ENCODE peak calls at places on chromosomes 6 and 20, in nine cellular contexts. D is CD8-positive, alpha-beta T cell; P is bronchial epithelial cell; H is IMR-90; M is heart right ventricle; Q is thyroid gland; L is lung; J is transverse colon; X is heart left ventricle. E is an unnamed sample.

GRCh38 chr6:41607736-41608135 is 30.5 kb upstream of the MDFI start:
- DNase-seq in X (no peak), H (no peak), D (no peak), L (no peak), M (no peak), J (no peak), Q (no peak), P (no peak), E (no peak)

GRCh38 chr20:63469713-63470101 is 2.7 kb downstream of the KCNQ2 start:
- DNase-seq in M (no peak), Q (no peak), J (no peak), P (no peak), L (no peak), H (no peak), X (no peak), D (no peak), E (no peak)

GRCh38 chr6:50952092-50952932 is 133.6 kb downstream of the TFAP2B start:
- DNase-seq in Q (no peak), D (no peak), X (no peak), H (no peak), J (no peak), M (no peak), L (no peak), P (peak), E (peak)

GRCh38 chr6:40398810-40399477 is 188.2 kb downstream of the LRFN2 start:
- DNase-seq in X (no peak), L (no peak), Q (peak), D (no peak), H (no peak), J (no peak), M (no peak), P (no peak), E (no peak)

GRCh38 chr6:111605100-111605748 is 454 bp downstream of the TRAF3IP2 start:
- DNase-seq in Q (peak), P (peak), L (peak), J (peak), H (peak), M (peak), D (peak), X (peak), E (peak)

GRCh38 chr6:105087571-105088211 is 92.1 kb downstream of the POPDC3 start:
- DNase-seq in L (no peak), Q (peak), J (peak), H (peak), P (peak), D (peak), M (peak), X (no peak), E (peak)

GRCh38 chr6:138455746-138456392 is 43.4 kb downstream of the NHSL1 start:
- DNase-seq in M (no peak), P (peak), Q (no peak), X (no peak), L (no peak), H (peak), D (no peak), J (no peak), E (peak)

GRCh38 chr6:133977983-133978895 is 25.2 kb downstream of the TBPL1 start:
- DNase-seq in D (no peak), M (no peak), Q (no peak), X (no peak), H (peak), J (no peak), L (no peak), P (peak), E (peak)

GRCh38 chr6:26304213-26305096 is 60.5 kb upstream of the BTN3A2 start:
- DNase-seq in J (peak), M (peak), H (peak), L (no peak), P (no peak), D (peak), X (no peak), Q (peak), E (peak)

DNA sequence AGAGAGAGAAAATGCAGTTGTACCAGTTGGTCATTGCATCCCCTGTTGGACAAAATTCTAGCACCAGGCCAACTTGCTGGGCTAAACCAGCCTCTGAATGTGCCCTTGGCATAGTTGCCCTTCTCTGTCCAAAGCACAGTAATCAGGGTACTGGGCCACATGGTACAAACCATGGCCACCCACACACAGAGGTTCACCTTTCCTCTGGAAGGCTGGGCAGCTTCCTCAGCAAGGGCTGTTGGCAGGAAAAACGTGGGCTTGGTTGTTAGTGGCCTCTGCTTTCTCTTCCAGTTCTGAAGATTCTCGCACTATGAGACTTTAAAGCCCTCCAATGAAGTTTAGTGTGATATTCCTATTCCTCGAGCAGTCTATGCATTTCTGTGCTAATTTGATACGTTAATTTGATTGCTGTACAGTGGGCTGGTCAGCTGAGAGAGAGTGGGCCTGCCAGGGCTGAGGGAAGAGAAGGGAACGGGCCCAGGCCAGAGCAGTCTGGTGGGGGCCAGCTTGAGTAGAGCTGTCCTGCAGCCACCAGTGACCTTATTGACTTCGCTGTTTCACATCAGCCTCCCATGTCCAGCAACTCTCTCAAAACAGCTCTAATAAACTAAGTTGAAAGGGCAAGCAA is 592 bp downstream of the DDO start:
- DNase-seq in J (no peak), X (no peak), D (no peak), L (no peak), H (no peak), Q (no peak), P (no peak), M (peak), E (no peak)
- H3K4me3 ChIP-seq in J (no peak), X (peak), D (no peak), L (no peak), H (no peak), Q (peak), P (no peak), M (peak), E (peak)

GRCh38 chr6:106688177-106688951 is 59.0 kb downstream of the QRSL1 start:
- DNase-seq in Q (no peak), L (no peak), P (no peak), H (no peak), J (no peak), X (no peak), D (no peak), M (no peak), E (peak)
- TF ChIP-seq CTCF in Q (no peak), L (no peak), P (peak), H (no peak), J (no peak), X (no peak), D (no peak), M (no peak), E (no peak)

DNA sequence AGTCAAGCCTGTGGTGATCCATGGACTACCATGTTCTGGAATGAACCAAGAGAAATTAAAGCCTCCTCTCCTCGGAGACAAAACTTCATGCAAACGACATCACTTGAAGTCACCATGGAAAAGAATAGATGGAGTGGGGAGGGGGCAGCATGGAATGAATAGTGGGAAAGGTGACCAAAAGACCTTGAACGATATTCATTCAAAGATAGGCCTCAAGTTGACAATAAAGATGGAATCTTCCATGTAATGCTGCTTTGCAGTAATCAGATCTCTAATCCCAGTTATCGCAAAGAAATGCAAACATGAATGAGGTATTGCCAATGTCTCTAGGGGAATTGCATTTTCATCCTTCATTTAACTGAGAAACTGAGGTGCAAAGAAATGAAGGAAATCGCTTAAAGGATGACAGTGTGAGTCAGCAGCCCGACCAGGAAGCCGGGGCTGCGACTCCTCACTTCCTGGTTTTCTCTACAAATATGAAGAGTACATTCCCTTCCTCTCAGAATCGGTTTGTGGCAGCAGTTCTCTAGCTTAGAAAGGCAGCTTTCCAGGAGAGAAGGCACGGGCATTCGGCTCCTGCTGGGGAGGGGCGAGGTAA is 65.6 kb upstream of the RREB1 start:
- DNase-seq in L (no peak), M (no peak), H (no peak), J (peak), X (no peak), P (peak), D (no peak), Q (peak), E (no peak)
- H3K4me3 ChIP-seq in L (no peak), M (no peak), H (no peak), J (no peak), X (no peak), P (no peak), D (no peak), Q (no peak), E (no peak)

DNA sequence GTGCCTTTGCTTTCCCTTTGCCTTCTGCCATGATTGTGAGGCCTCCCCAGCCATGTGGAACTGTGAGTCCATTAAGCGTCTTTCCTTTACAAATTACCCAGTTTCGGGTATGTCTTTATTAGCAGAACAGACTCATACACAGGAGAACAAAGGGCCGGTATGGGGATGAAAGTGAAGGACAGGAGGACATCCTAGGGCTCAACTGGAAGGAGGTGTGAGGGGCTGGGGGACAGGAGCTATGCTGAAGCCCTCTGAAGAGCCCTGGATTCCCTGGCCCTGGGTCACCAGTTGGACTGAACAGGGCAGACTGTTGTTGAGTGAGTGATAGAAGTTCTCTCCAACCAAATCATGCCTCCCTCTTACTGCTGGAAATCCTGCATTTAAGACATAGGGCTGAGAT is 105.8 kb downstream of the SCML4 start:
- DNase-seq in D (no peak), X (no peak), H (no peak), L (no peak), P (no peak), M (no peak), Q (no peak), J (no peak), E (no peak)
- TF ChIP-seq CTCF in D (no peak), X (no peak), H (no peak), L (no peak), P (no peak), M (no peak), Q (no peak), J (no peak), E (no peak)

DNA sequence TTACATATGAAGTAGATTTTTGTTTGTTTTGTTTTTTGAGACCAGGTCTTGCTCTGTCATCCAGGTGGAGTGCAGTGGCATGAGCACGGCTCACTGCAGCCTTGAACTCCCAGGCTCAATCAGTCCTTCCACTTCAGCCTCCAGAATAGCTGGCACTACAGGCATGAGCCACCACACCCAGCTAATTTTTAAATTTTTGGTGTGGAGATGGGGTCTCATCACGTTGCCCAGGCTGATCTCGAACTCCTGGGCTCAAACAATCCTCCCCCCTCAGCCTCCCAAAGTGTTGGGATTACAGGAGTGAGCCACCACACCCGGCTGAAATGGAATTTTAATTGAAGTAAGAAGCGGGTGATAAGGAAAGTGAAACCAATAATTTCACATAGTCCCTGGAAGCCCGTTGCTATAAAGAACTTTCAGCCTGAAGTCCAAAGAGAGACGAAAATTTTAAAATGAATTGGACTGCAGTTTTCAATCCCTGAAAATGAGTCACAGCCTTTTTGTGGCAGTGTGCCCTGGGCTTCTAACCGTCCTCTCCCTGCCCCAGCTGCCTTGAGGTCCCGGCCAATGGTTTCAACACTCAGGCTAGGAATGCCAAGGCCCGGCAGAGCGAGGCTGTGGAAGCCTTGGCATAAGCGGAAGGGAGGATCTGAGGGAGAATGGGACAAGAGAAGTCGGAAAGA is 757 bp downstream of the RAET1E start:
- DNase-seq in X (peak), Q (peak), D (no peak), M (peak), L (peak), P (peak), H (peak), J (peak), E (peak)
- H3K4me3 ChIP-seq in X (no peak), Q (no peak), D (no peak), M (peak), L (no peak), P (peak), H (peak), J (no peak), E (peak)

DNA sequence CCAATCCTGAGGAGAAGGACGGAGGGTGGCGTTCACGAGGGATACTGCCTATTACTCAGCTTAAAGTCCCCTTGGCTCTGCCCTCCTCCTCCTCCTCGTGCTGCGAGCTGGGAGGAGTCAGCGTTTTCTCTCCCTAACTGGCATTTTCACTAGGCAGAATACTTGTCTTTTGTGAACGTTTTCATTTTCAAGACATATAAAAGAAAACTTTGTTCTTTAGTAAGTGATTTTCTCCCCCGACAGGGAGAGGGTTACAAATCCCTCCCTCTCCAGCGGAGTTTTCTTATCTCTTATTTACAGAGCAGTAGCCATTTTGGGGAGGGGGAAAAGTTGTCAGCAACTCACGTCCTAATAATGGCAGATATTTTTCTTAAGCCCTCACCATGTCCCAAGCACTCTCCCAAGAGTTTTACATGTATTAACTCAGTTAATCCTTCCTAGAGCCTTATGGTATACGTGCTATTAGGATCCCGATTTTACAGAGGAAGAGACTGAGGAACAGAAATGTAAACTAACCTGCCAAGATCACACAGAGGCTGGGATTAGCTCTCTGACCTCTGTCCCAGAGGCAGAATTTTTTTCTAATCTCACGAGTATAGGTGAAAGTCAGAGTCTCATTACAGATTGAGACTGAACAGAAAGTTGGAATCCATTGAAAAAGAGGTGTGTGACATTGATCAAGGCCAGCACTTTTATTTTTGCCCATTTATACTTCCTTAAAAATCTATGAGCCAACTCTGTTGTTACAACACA is 30.0 kb upstream of the ZNF217 start:
- DNase-seq in J (peak), H (peak), Q (peak), X (peak), M (peak), L (peak), D (no peak), P (peak), E (peak)
- TF ChIP-seq CTCF in J (no peak), H (peak), Q (no peak), X (no peak), M (no peak), L (no peak), D (no peak), P (no peak), E (no peak)